ENCODE peak calls at places on chromosome 2, in six cellular contexts. N, E, Z, G, H and B are unnamed samples. For H3K9me3, the result is how much of the 10 kb centered on the place peaks cover.

GRCh38 chr2:180663016-180663471 is 317.4 kb upstream of the UBE2E3 start:
- DNase-seq in N (no peak), E (no peak), Z (no peak), G (no peak), H (peak), B (no peak)

GRCh38 chr2:3692375-3692774 is 11.0 kb upstream of the DCDC2C start:
- DNase-seq in N (no peak), E (peak), Z (no peak), G (no peak), H (no peak), B (no peak)

GRCh38 chr2:7972670-7973069 is 709.2 kb upstream of the ID2 start:
- DNase-seq in N (no peak), E (no peak), Z (no peak), G (no peak), H (no peak), B (no peak)

GRCh38 chr2:202339052-202339870 is 36.9 kb upstream of the BMPR2 start:
- DNase-seq in N (peak), E (peak), Z (no peak), G (no peak), H (no peak), B (no peak)

GRCh38 chr2:235553291-235553690 is 59.4 kb downstream of the AGAP1 start:
- DNase-seq in N (no peak), E (no peak), Z (no peak), G (no peak), H (no peak), B (no peak)

GRCh38 chr2:178280261-178280852 is 86.0 kb downstream of the OSBPL6 start:
- DNase-seq in N (no peak), E (peak), Z (peak), G (no peak), H (peak), B (no peak)

GRCh38 chr2:188367164-188367563 is 75.5 kb downstream of the GULP1 start:
- DNase-seq in N (no peak), E (no peak), Z (no peak), G (no peak), H (no peak), B (no peak)

GRCh38 chr2:138356178-138356577 is 145.4 kb upstream of the SPOPL start:
- DNase-seq in N (no peak), E (peak), Z (no peak), G (no peak), H (no peak), B (no peak)

GRCh38 chr2:105396254-105397024 is 2.4 kb downstream of the FHL2 start:
- DNase-seq in N (peak), E (peak), Z (no peak), G (no peak), H (no peak), B (peak)

GRCh38 chr2:46893231-46893943 is 22.2 kb downstream of the MCFD2 start:
- DNase-seq in N (no peak), E (peak), Z (no peak), G (no peak), H (no peak), B (no peak)

GRCh38 chr2:136809987-136810386 is 44.6 kb downstream of the THSD7B start:
- DNase-seq in N (no peak), E (no peak), Z (no peak), G (no peak), H (no peak), B (no peak)

GRCh38 chr2:39996653-39997080 is 217.6 kb upstream of the THUMPD2 start:
- DNase-seq in N (peak), E (peak), Z (no peak), G (no peak), H (no peak), B (no peak)

GRCh38 chr2:134052173-134052572 is 201.7 kb upstream of the MGAT5 start:
- DNase-seq in N (no peak), E (no peak), Z (no peak), G (no peak), H (no peak), B (no peak)

GRCh38 chr2:15544227-15544626 is 16.9 kb downstream of the NBAS start:
- DNase-seq in N (no peak), E (no peak), Z (no peak), G (no peak), H (no peak), B (no peak)

GRCh38 chr2:15548974-15549373 is 12.2 kb downstream of the NBAS start:
- DNase-seq in N (no peak), E (no peak), Z (no peak), G (no peak), H (no peak), B (no peak)

GRCh38 chr2:15543541-15543940 is 17.6 kb downstream of the NBAS start:
- DNase-seq in N (no peak), E (no peak), Z (no peak), G (no peak), H (no peak), B (no peak)

GRCh38 chr2:15546297-15547098 is 14.6 kb downstream of the NBAS start:
- DNase-seq in N (no peak), E (no peak), Z (no peak), G (no peak), H (no peak), B (no peak)

GRCh38 chr2:15547100-15547499 is 14.0 kb downstream of the NBAS start:
- DNase-seq in N (no peak), E (peak), Z (no peak), G (no peak), H (no peak), B (no peak)
- TF ChIP-seq CTCF in N (no peak), E (no peak), Z (no peak), G (no peak), H (no peak), B (no peak)

GRCh38 chr2:216717491-216717901 is 22.1 kb upstream of the IGFBP5 start:
- DNase-seq in N (no peak), E (no peak), Z (no peak), G (no peak), H (no peak), B (no peak)
- H3K27ac ChIP-seq in N (no peak), E (no peak), Z (no peak), G (no peak), H (no peak), B (no peak)

GRCh38 chr2:101930019-101930418 is 61.7 kb upstream of the IL1R2 start:
- DNase-seq in N (no peak), E (no peak), Z (no peak), G (no peak), H (no peak), B (no peak)
- H3K9me3 ChIP-seq in N (under half), E (under half), Z (under half), G (under half), H (under half), B (under half)

GRCh38 chr2:158457092-158457825 is 507 bp downstream of the PKP4 start:
- DNase-seq in N (no peak), E (peak), Z (peak), G (peak), H (peak), B (peak)

GRCh38 chr2:158458617-158458920 is 1.8 kb downstream of the PKP4 start:
- DNase-seq in N (no peak), E (peak), Z (no peak), G (no peak), H (no peak), B (no peak)

GRCh38 chr2:158459161-158460003 is 2.6 kb downstream of the PKP4 start:
- DNase-seq in N (no peak), E (no peak), Z (no peak), G (no peak), H (no peak), B (no peak)

GRCh38 chr2:158457826-158458616 is 1.3 kb downstream of the PKP4 start:
- DNase-seq in N (no peak), E (peak), Z (peak), G (peak), H (peak), B (no peak)

GRCh38 chr2:158456309-158457066 is at the start of the genes CCDC148 and PKP4:
- DNase-seq in N (peak), E (peak), Z (peak), G (peak), H (peak), B (peak)
- TF ChIP-seq CTCF in N (peak), E (peak), Z (no peak), G (no peak), H (no peak), B (no peak)

DNA sequence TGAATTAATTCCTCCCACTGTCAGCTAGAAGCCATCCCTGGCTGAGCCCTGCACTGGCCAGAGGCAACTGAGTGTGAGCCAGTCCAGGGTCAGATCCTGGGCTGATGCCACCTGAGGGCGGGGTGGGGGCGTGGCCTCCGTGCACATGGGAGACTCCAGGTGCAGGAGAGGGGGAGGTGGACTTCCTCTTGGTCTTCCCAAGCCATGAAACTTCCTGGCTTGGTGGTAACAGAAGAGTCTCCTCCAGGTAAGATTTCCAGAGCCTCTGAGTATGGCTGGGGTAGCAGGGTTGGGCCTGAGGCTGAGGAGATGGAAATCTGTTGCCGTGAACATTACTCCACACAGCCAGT is 462 bp upstream of the RAB17 start:
- DNase-seq in N (no peak), E (no peak), Z (no peak), G (no peak), H (no peak), B (no peak)
- H3K27ac ChIP-seq in N (no peak), E (no peak), Z (no peak), G (no peak), H (no peak), B (no peak)

DNA sequence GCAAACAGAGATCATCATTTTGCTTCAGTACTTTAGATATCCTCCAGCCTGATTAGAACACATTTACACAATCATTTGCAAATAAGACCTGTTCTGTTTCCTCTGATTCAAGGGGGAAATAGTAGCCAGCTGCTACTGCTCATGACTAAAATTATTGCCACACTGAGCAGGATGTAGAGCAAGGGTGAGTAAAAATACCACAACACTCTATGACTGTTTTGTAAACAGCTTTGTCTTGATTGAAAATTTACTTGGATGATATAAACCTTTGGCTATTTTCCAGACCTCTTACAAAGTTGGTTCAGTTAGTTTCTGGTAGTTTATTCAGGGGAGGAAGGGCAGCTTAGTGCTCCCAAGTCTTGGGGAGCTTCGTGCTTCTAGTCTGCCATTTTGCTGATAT is 286.4 kb upstream of the CNTNAP5 start:
- DNase-seq in N (no peak), E (no peak), Z (no peak), G (no peak), H (no peak), B (no peak)
- H3K9me3 ChIP-seq in N (under half), E (under half), Z (under half), G (under half), H (under half), B (under half)

DNA sequence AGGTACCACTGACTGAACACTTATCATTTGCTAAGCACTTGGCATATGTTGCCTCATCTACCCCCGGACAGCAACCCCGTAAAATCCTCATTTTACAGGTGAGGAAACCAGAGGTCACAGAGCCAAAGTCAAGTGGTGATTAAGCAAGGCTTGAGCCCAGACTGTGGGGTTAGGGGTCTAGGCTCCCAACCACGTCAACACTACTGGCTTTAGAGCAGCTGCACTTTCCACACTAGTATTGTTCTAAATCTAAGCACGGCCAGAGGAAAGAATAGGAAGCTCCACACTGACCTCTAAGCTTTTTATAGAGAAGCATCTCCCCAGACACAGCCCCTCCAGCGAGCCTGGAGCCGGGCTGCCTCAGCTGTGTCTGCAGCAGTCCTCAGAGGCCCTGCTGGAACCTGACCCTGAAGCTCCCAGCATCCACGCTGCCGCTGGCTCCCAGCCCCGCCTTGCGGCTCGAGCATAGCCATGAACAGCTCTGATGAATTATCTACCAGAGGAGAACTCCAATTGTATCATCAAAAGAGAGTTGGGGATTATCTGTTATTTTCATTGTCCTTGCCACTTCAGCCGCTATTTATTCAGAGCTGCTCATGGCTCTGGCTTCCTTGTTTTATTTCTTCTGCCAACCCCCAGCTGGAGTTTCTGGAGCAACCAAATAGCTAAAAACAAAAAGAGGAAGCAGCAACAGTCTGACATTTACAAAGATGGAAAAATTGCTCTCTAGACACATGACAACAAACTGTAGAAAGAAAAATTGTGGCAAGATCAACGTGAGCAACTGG is 62.2 kb upstream of the RTN4 start:
- DNase-seq in N (no peak), E (peak), Z (peak), G (no peak), H (no peak), B (peak)
- TF ChIP-seq CTCF in N (peak), E (no peak), Z (peak), G (no peak), H (no peak), B (no peak)

GRCh38 chr2:241607162-241607885 is 29.6 kb downstream of the THAP4 start:
- DNase-seq in N (no peak), E (no peak), Z (no peak), G (no peak), H (no peak), B (no peak)

GRCh38 chr2:241611062-241611461 is 25.9 kb downstream of the THAP4 start:
- DNase-seq in N (no peak), E (no peak), Z (no peak), G (no peak), H (no peak), B (no peak)

GRCh38 chr2:241612156-241613017 is 24.6 kb downstream of the THAP4 start:
- DNase-seq in N (no peak), E (peak), Z (no peak), G (no peak), H (no peak), B (no peak)

GRCh38 chr2:241608881-241609280 is 28.1 kb downstream of the THAP4 start:
- DNase-seq in N (no peak), E (no peak), Z (no peak), G (no peak), H (no peak), B (no peak)

GRCh38 chr2:241609859-241610793 is 26.8 kb downstream of the THAP4 start:
- DNase-seq in N (peak), E (peak), Z (peak), G (peak), H (peak), B (peak)
- H3K27ac ChIP-seq in N (peak), E (no peak), Z (peak), G (no peak), H (no peak), B (peak)